ENCODE peak calls at places on chromosomes 11 and 22, in nine cellular contexts. B is ACHN; O is effector CD4-positive, alpha-beta T cell; H is WTC11; A is NCI-H2081; P is activated T-helper 1 cell treated with anti-CD3 and anti-CD28 coated beads, Interleukin-12 subunit alpha, Interleukin-12 subunit beta, Interleukin-2, Interleukin-4 antibody, amounts not matched to agents 30 ng/mL and 10 ng/mL and 1 ng/mL, durations not matched to agents 14 hours and 24 hours and 36 hours; V is EL; M is stimulated activated CD4-positive, alpha-beta T cell treated with anti-CD3 and anti-CD28 coated beads, Interleukin-1b, Interleukin-23, amount 100 ng/mL, for 1 hour; T is skeletal muscle cell. Q is an unnamed sample.

GRCh38 chr22:20026204-20026908 is 5.4 kb downstream of the TANGO2 start:
- DNase-seq in T (no peak), B (no peak), O (no peak), V (no peak), H (no peak), P (no peak), M (no peak), A (no peak), Q (no peak)

GRCh38 chr11:118100691-118101232 is 14.0 kb upstream of the SMIM35 start:
- DNase-seq in A (no peak), B (no peak), T (no peak), M (no peak), P (no peak), H (no peak), O (no peak), V (no peak), Q (no peak)

GRCh38 chr11:131609921-131610320 is 239.5 kb downstream of the NTM start:
- DNase-seq in V (no peak), O (no peak), P (no peak), B (no peak), M (no peak), T (no peak), H (no peak), A (no peak), Q (no peak)

GRCh38 chr11:64074239-64074638 is 38.5 kb downstream of the FLRT1 start:
- DNase-seq in H (no peak), V (no peak), T (no peak), P (no peak), A (no peak), B (no peak), O (no peak), M (no peak), Q (no peak)

GRCh38 chr11:6321961-6322362 is 1.7 kb upstream of the CAVIN3 start:
- DNase-seq in A (peak), T (no peak), B (no peak), V (peak), P (no peak), H (no peak), M (no peak), O (no peak), Q (peak)

GRCh38 chr11:69463181-69463891 is 18.1 kb upstream of the LINC01488 start:
- DNase-seq in H (no peak), A (no peak), B (no peak), P (no peak), O (no peak), T (no peak), M (no peak), V (peak), Q (no peak)

GRCh38 chr11:113387605-113388211 is at the start of gene ANKK1:
- DNase-seq in M (no peak), P (no peak), B (no peak), T (no peak), V (no peak), H (peak), A (no peak), O (no peak), Q (no peak)

GRCh38 chr11:28696591-28696990 is 588.4 kb downstream of the METTL15 start:
- DNase-seq in O (no peak), V (no peak), P (no peak), A (no peak), M (no peak), B (no peak), T (no peak), H (no peak), Q (no peak)

GRCh38 chr22:50423956-50424355 is 50.9 kb downstream of the SBF1 start:
- DNase-seq in P (no peak), H (no peak), A (no peak), O (no peak), T (no peak), B (no peak), V (no peak), M (no peak), Q (no peak)

GRCh38 chr11:99015634-99016454 is 4.9 kb upstream of the CNTN5 start:
- DNase-seq in M (no peak), H (no peak), P (no peak), O (no peak), T (no peak), B (peak), A (peak), V (peak), Q (peak)

GRCh38 chr22:49564666-49565515 is 262.8 kb downstream of the BRD1 start:
- DNase-seq in B (no peak), H (no peak), V (no peak), A (no peak), T (no peak), P (no peak), M (no peak), O (no peak), Q (no peak)

GRCh38 chr11:21948876-21949275 is 244.0 kb upstream of the ANO5 start:
- DNase-seq in B (no peak), A (no peak), T (no peak), P (no peak), M (no peak), H (no peak), V (no peak), O (no peak), Q (no peak)

GRCh38 chr11:12540913-12541587 is 133.2 kb upstream of the TEAD1 start:
- DNase-seq in M (no peak), V (peak), B (peak), A (no peak), T (peak), P (no peak), O (no peak), H (no peak), Q (peak)

GRCh38 chr11:120513436-120514315 is 2.1 kb downstream of the GRIK4 start:
- DNase-seq in V (no peak), T (no peak), A (no peak), O (no peak), B (no peak), H (no peak), M (no peak), P (no peak), Q (no peak)

GRCh38 chr22:38347181-38347943 is 30.1 kb upstream of the CSNK1E start:
- DNase-seq in T (no peak), B (no peak), V (no peak), M (no peak), P (no peak), H (no peak), A (no peak), O (no peak), Q (no peak)

GRCh38 chr22:27327497-27327896 is 474.1 kb downstream of the MN1 start:
- DNase-seq in V (no peak), M (no peak), O (no peak), P (no peak), B (no peak), T (no peak), H (no peak), A (no peak), Q (no peak)

GRCh38 chr22:48490513-48491411 is 1336.9 kb downstream of the BRD1 start:
- DNase-seq in B (no peak), A (no peak), M (no peak), V (peak), H (no peak), P (no peak), T (no peak), O (no peak), Q (no peak)

GRCh38 chr22:48091060-48091650 is 1328.7 kb downstream of the TBC1D22A start:
- DNase-seq in A (no peak), O (no peak), T (no peak), M (no peak), B (no peak), P (no peak), H (no peak), V (no peak), Q (no peak)

GRCh38 chr11:122178795-122179194 is 62.8 kb upstream of the BLID start:
- DNase-seq in T (no peak), A (no peak), B (no peak), H (no peak), O (no peak), P (no peak), V (no peak), M (no peak), Q (no peak)

GRCh38 chr22:45240810-45241631 is at the start of gene KIAA0930:
- DNase-seq in B (peak), A (peak), P (peak), T (no peak), H (peak), V (peak), M (peak), O (peak), Q (peak)

GRCh38 chr11:116927163-116927772 is 89.8 kb upstream of the APOA1 start:
- DNase-seq in O (peak), P (peak), A (no peak), M (no peak), B (peak), H (no peak), T (no peak), V (no peak), Q (no peak)

GRCh38 chr22:26321469-26321913 is 107.6 kb upstream of the ASPHD2 start:
- DNase-seq in O (no peak), T (peak), M (no peak), P (no peak), H (no peak), V (peak), A (no peak), B (peak), Q (peak)

GRCh38 chr11:125001073-125001764 is 47.2 kb downstream of the CCDC15 start:
- DNase-seq in O (no peak), T (no peak), A (no peak), H (no peak), B (no peak), M (no peak), V (no peak), P (no peak), Q (no peak)

GRCh38 chr22:38455063-38455529 is at the start of gene KCNJ4:
- DNase-seq in B (no peak), H (no peak), T (no peak), A (no peak), P (no peak), O (no peak), M (no peak), V (no peak), Q (no peak)

GRCh38 chr11:67452141-67452952 is at the start of gene GPR152:
- DNase-seq in T (no peak), V (no peak), B (no peak), P (no peak), A (no peak), M (no peak), O (no peak), H (no peak), Q (no peak)

GRCh38 chr11:1873048-1873812 is 18.5 kb downstream of the PRR33 start:
- DNase-seq in B (peak), A (no peak), T (no peak), H (no peak), P (no peak), M (no peak), O (no peak), V (no peak), Q (no peak)

GRCh38 chr22:27278986-27279385 is 522.6 kb downstream of the MN1 start:
- DNase-seq in H (no peak), M (no peak), V (peak), T (no peak), A (no peak), O (no peak), B (no peak), P (no peak), Q (no peak)

GRCh38 chr11:126949066-126949945 is 51.3 kb downstream of the KIRREL3 start:
- DNase-seq in V (peak), B (peak), M (no peak), H (no peak), P (no peak), O (no peak), T (no peak), A (no peak), Q (no peak)

GRCh38 chr22:30025187-30025586 is 55.1 kb upstream of the HORMAD2 start:
- DNase-seq in A (no peak), O (no peak), V (no peak), P (no peak), B (no peak), H (no peak), M (no peak), T (no peak), Q (no peak)

GRCh38 chr11:34978236-34979191 is 62.1 kb downstream of the PDHX start:
- DNase-seq in T (no peak), H (no peak), M (no peak), B (no peak), A (no peak), P (no peak), V (no peak), O (no peak), Q (no peak)

GRCh38 chr11:131688056-131688693 is 317.8 kb downstream of the NTM start:
- DNase-seq in P (peak), M (no peak), B (peak), V (peak), H (peak), O (no peak), T (no peak), A (peak), Q (no peak)

GRCh38 chr22:20953668-20954500 is 13.2 kb upstream of the AIFM3 start:
- DNase-seq in H (no peak), P (no peak), T (no peak), M (no peak), A (no peak), O (no peak), B (no peak), V (peak), Q (no peak)

Q was measured in HS-5.